ENCODE peak calls at places on chromosomes 5 and 9, in four cellular contexts. B, I, Y and D are unnamed samples.

GRCh38 chr5:7926296-7926695 is 57.3 kb downstream of the MTRR start:
- DNase-seq in I (no peak), Y (no peak), B (no peak), D (no peak)

GRCh38 chr5:158175664-158176507 is 316.9 kb upstream of the CLINT1 start:
- DNase-seq in B (no peak), Y (no peak), I (peak; percentile 29), D (no peak)

GRCh38 chr9:114099523-114100270 is 605 bp upstream of the KIF12 start:
- DNase-seq in Y (no peak), I (no peak), B (no peak), D (no peak)

GRCh38 chr9:121947683-121948300 is 145.3 kb downstream of the TTLL11 start:
- DNase-seq in B (no peak), Y (no peak), I (no peak), D (no peak)

GRCh38 chr9:112059145-112059979 is 115.7 kb downstream of the SUSD1 start:
- DNase-seq in I (no peak), Y (peak; percentile 62), B (no peak), D (no peak)

GRCh38 chr5:179146277-179146676 is 86.1 kb downstream of the ZNF354C start:
- DNase-seq in I (no peak), Y (no peak), B (no peak), D (no peak)

GRCh38 chr9:135605238-135605781 is 34.0 kb downstream of the GLT6D1 start:
- DNase-seq in B (no peak), Y (no peak), I (peak; percentile 68), D (peak; percentile 42)

GRCh38 chr5:79143684-79144379 is 32.2 kb downstream of the BHMT start:
- DNase-seq in Y (no peak), B (no peak), I (no peak), D (no peak)

GRCh38 chr9:92877531-92878430 is at the start of gene ZNF484:
- DNase-seq in Y (peak; percentile 96), I (peak; percentile 98), B (peak; percentile 96), D (peak; percentile 98)

GRCh38 chr5:126603402-126603991 is 2.8 kb downstream of the PHAX start:
- DNase-seq in B (no peak), Y (no peak), I (no peak), D (no peak)

GRCh38 chr9:109440797-109441287 is 57.3 kb downstream of the PTPN3 start:
- DNase-seq in I (no peak), B (no peak), Y (peak; percentile 82), D (no peak)

GRCh38 chr5:132076983-132077382 is 3.4 kb downstream of the CSF2 start:
- DNase-seq in B (no peak), Y (no peak), I (no peak), D (no peak)
- TF ChIP-seq POLR2A in B (no peak), Y (no peak), I (no peak), D (no peak)

DNA sequence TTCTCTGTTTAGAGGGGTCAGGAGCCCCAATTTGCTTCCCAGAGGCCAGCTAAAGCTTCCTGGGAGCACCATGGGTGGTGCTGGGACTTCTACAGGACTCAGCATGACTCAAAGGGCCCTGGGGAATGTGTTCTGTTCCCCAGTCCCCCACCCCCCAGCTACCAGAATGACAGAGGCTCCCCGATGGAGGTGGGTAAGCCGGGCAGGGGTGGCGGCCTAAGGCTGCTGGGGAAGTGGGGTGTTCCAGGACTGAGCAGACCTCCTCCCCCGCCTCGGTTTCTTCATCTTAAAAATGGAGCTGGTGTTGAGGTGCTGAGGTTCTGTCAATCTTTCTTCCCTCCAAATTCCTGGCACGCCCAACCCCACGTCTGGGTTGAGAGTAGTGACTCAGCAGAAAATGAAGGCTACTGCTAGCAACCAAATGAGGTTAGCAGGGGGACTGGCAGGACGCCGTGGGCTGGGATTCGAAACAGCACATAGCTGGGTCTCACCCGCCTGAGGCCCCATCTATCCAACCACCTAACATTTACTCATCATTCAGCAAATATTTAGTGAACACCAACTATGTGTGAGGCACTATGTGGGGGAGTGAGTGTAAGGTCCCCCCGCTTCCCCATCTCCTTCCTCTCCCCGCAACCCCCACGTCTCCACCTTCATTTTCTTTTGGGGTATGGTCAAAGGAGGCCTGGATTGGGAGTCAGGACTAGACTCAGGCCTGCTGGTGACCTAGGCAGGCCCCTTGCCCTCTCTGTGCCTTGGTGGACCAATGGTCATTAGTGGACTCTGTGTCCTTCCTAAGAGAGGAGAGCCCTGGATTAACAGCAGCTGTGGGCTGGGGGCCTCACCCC is 50.2 kb downstream of the C9orf50 start:
- DNase-seq in B (no peak), I (peak; percentile 76), Y (peak; percentile 75), D (peak; percentile 88)
- TF ChIP-seq EP300 in B (no peak), I (no peak), Y (no peak), D (no peak)

GRCh38 chr5:90558344-90559192 is at the start of gene ADGRV1:
- DNase-seq in Y (peak; percentile 9), B (no peak), I (peak; percentile 34), D (no peak)
- TF ChIP-seq POLR2A in Y (no peak), B (no peak), I (no peak), D (no peak)

GRCh38 chr9:125477089-125477544 is 215.5 kb downstream of the GAPVD1 start:
- DNase-seq in B (no peak), I (no peak), Y (no peak), D (no peak)
- TF ChIP-seq EP300 in B (no peak), I (no peak), Y (no peak), D (no peak)